ENCODE peak calls at places on chromosomes 2 and 18, in five cellular contexts. U, Q, T, B and W are unnamed samples.

GRCh38 chr2:207467716-207468347 is 61.9 kb upstream of the CREB1 start:
- DNase-seq in U (no peak), Q (peak), T (no peak), B (no peak), W (peak)

GRCh38 chr2:139217641-139218040 is 437.5 kb upstream of the NXPH2 start:
- DNase-seq in U (no peak), Q (no peak), T (no peak), B (no peak), W (no peak)

GRCh38 chr2:10773841-10774341 is 38.7 kb downstream of the PDIA6 start:
- DNase-seq in U (no peak), Q (no peak), T (no peak), B (no peak), W (no peak)

GRCh38 chr2:17273066-17273465 is 245.2 kb downstream of the RAD51AP2 start:
- DNase-seq in U (no peak), Q (no peak), T (no peak), B (no peak), W (no peak)

GRCh38 chr18:9173770-9174233 is 37.2 kb downstream of the ANKRD12 start:
- DNase-seq in U (no peak), Q (no peak), T (no peak), B (no peak), W (no peak)

GRCh38 chr2:108621087-108621559 is 86.9 kb downstream of the LIMS1 start:
- DNase-seq in U (no peak), Q (peak), T (peak), B (peak), W (no peak)

GRCh38 chr2:200172944-200173481 is 133.5 kb upstream of the SPATS2L start:
- DNase-seq in U (no peak), Q (no peak), T (no peak), B (no peak), W (no peak)

GRCh38 chr2:191362841-191363240 is 117.6 kb downstream of the MYO1B start:
- DNase-seq in U (no peak), Q (no peak), T (no peak), B (no peak), W (no peak)

GRCh38 chr2:235105821-235106359 is 154.1 kb downstream of the SH3BP4 start:
- DNase-seq in U (peak), Q (no peak), T (no peak), B (no peak), W (no peak)

GRCh38 chr18:22539045-22539444 is 121.3 kb upstream of the CTAGE1 start:
- DNase-seq in U (no peak), Q (no peak), T (no peak), B (no peak), W (no peak)

GRCh38 chr18:57759650-57760049 is 43.5 kb downstream of the ATP8B1 start:
- DNase-seq in U (no peak), Q (no peak), T (no peak), B (no peak), W (no peak)

GRCh38 chr2:61165946-61166345 is 4.0 kb downstream of the C2orf74 start:
- DNase-seq in U (no peak), Q (peak), T (no peak), B (no peak), W (no peak)

GRCh38 chr2:198883604-198884003 is 574.1 kb downstream of the SATB2 start:
- DNase-seq in U (no peak), Q (no peak), T (no peak), B (no peak), W (no peak)

GRCh38 chr2:71779306-71779855 is 326.0 kb downstream of the DYSF start:
- DNase-seq in U (no peak), Q (no peak), T (no peak), B (no peak), W (no peak)

GRCh38 chr18:23284629-23285028 is 149.3 kb downstream of the CABLES1 start:
- DNase-seq in U (no peak), Q (no peak), T (no peak), B (no peak), W (no peak)

GRCh38 chr2:223937535-223937934 is 7.6 kb downstream of the WDFY1 start:
- DNase-seq in U (no peak), Q (no peak), T (no peak), B (no peak), W (no peak)

GRCh38 chr2:114762986-114763385 is 320.5 kb downstream of the DPP10 start:
- DNase-seq in U (peak), Q (no peak), T (no peak), B (no peak), W (no peak)

GRCh38 chr2:227164745-227165350 is 424 bp downstream of the COL4A3 start:
- DNase-seq in U (no peak), Q (no peak), T (no peak), B (no peak), W (no peak)

GRCh38 chr2:43041661-43042360 is 184.6 kb downstream of the ZFP36L2 start:
- DNase-seq in U (peak), Q (peak), T (no peak), B (peak), W (no peak)

GRCh38 chr18:49560277-49561126 is 1.4 kb upstream of the LIPG start:
- DNase-seq in U (no peak), Q (no peak), T (no peak), B (peak), W (no peak)

GRCh38 chr2:10985260-10985659 is 73.5 kb downstream of the KCNF1 start:
- DNase-seq in U (no peak), Q (no peak), T (no peak), B (no peak), W (no peak)

GRCh38 chr2:95298471-95299111 is 1.4 kb downstream of the KCNIP3 start:
- DNase-seq in U (no peak), Q (no peak), T (no peak), B (no peak), W (no peak)

GRCh38 chr2:36570416-36570815 is 27.6 kb downstream of the FEZ2 start:
- DNase-seq in U (no peak), Q (no peak), T (no peak), B (no peak), W (no peak)

GRCh38 chr18:41206341-41206740 is 748.7 kb upstream of the PIK3C3 start:
- DNase-seq in U (no peak), Q (no peak), T (no peak), B (no peak), W (no peak)

GRCh38 chr2:233865838-233866237 is 2.3 kb downstream of the MSL3B start:
- DNase-seq in U (peak), Q (peak), T (no peak), B (no peak), W (no peak)

GRCh38 chr18:62898359-62898758 is 183.0 kb downstream of the PHLPP1 start:
- DNase-seq in U (peak), Q (no peak), T (no peak), B (no peak), W (peak)

GRCh38 chr2:138275881-138276280 is 225.7 kb upstream of the SPOPL start:
- DNase-seq in U (peak), Q (no peak), T (no peak), B (no peak), W (no peak)

GRCh38 chr2:219962089-219962488 is 334.7 kb downstream of the SLC4A3 start:
- DNase-seq in U (no peak), Q (no peak), T (no peak), B (no peak), W (no peak)

GRCh38 chr2:45872211-45872610 is 220.7 kb downstream of the PRKCE start:
- DNase-seq in U (no peak), Q (no peak), T (no peak), B (no peak), W (no peak)

GRCh38 chr2:190467575-190468083 is 59.5 kb downstream of the MFSD6 start:
- DNase-seq in U (no peak), Q (no peak), T (no peak), B (no peak), W (no peak)

GRCh38 chr2:231391981-231392380 is 3.5 kb upstream of the B3GNT7 start:
- DNase-seq in U (no peak), Q (no peak), T (no peak), B (no peak), W (no peak)

GRCh38 chr2:223086360-223086981 is 34.5 kb downstream of the KCNE4 start:
- DNase-seq in U (no peak), Q (no peak), T (no peak), B (no peak), W (no peak)

GRCh38 chr2:239911630-239912071 is 113.5 kb downstream of the NDUFA10 start:
- DNase-seq in U (no peak), Q (peak), T (no peak), B (peak), W (no peak)

GRCh38 chr2:37916512-37917082 is 8.5 kb upstream of the RMDN2 start:
- DNase-seq in U (no peak), Q (no peak), T (no peak), B (no peak), W (no peak)

GRCh38 chr2:96891591-96892333 is 21.9 kb upstream of the SEMA4C start:
- DNase-seq in U (no peak), Q (no peak), T (no peak), B (no peak), W (no peak)

GRCh38 chr2:38505779-38506178 is 96.9 kb downstream of the HNRNPLL start:
- DNase-seq in U (no peak), Q (no peak), T (no peak), B (no peak), W (no peak)

GRCh38 chr2:17010104-17010503 is 344.5 kb upstream of the CYRIA start:
- DNase-seq in U (no peak), Q (no peak), T (no peak), B (no peak), W (no peak)

GRCh38 chr18:77000527-77000926 is 132.1 kb downstream of the MBP start:
- DNase-seq in U (no peak), Q (peak), T (no peak), B (peak), W (no peak)

GRCh38 chr2:111036042-111036441 is 84.7 kb upstream of the BCL2L11 start:
- DNase-seq in U (no peak), Q (no peak), T (no peak), B (peak), W (no peak)

GRCh38 chr2:111029135-111029927 is 91.4 kb upstream of the BCL2L11 start:
- DNase-seq in U (no peak), Q (no peak), T (no peak), B (peak), W (no peak)

GRCh38 chr2:111030271-111030891 is 90.3 kb upstream of the BCL2L11 start:
- DNase-seq in U (no peak), Q (no peak), T (no peak), B (peak), W (no peak)

GRCh38 chr2:111031546-111032484 is 88.9 kb upstream of the BCL2L11 start:
- DNase-seq in U (no peak), Q (no peak), T (no peak), B (peak), W (no peak)

DNA sequence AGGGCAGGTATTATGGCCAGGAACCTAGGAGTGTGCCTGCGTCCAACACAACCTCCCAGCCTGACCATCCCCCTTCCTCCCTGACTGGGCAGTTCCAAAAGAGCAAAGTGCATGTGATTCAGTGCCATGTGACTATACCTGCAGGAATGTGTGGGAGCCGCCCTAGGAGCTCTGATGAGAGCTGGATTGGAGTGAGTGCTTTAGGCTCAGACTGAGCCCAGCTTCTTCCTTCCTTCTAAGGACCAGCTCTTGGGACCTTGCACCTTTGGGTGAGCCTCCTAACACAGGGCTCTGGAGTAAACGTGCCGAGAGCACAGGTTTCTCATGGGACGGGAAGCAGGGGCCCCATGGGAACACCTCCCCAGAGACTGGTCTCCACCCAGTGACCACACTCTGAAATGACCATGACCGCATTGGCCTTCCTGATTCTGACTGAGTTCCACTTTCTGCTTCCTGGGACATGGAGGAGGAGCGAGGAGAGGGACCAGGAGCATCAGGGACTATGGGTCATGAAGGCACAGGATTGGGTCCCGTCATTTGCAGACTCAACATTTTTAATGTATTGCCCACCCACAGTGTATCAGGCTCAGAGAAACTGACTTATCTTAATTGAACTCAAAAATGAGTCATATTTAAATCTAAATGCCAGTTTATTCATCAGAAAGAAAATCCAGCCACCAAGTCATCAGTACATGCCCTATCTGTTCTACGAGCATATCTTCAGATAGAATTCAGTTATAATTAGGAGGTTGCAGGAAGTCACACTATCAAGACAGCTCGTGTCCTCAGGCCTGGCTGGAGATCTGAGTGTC is 87.8 kb upstream of the BCL2L11 start:
- DNase-seq in U (peak), Q (no peak), T (peak), B (peak), W (no peak)
- H3K4me2 ChIP-seq in U (peak), Q (no peak), T (peak), B (no peak), W (no peak)

DNA sequence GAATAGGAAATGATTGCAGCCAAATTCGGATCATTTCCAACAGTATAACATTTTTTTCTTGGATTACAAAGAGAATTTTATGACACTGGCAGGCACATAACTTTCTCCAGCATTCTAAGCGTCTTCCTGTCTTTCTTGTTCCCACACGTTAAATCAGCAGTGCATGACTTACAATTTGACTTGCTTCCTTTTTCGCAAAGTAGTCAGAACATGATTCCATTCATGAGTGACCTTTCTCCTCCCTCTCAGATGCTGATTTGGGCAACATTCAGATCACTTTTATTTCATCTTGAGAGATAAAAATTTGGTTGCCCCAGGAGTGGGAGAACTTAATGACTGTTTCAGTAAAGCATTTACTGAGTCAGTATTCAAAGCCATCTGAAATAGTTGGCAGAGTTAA is 858.7 kb upstream of the ACVR2A start:
- DNase-seq in U (no peak), Q (no peak), T (no peak), B (no peak), W (peak)
- TF ChIP-seq SRF in U (no peak), Q (no peak), T (no peak), B (no peak), W (no peak)

DNA sequence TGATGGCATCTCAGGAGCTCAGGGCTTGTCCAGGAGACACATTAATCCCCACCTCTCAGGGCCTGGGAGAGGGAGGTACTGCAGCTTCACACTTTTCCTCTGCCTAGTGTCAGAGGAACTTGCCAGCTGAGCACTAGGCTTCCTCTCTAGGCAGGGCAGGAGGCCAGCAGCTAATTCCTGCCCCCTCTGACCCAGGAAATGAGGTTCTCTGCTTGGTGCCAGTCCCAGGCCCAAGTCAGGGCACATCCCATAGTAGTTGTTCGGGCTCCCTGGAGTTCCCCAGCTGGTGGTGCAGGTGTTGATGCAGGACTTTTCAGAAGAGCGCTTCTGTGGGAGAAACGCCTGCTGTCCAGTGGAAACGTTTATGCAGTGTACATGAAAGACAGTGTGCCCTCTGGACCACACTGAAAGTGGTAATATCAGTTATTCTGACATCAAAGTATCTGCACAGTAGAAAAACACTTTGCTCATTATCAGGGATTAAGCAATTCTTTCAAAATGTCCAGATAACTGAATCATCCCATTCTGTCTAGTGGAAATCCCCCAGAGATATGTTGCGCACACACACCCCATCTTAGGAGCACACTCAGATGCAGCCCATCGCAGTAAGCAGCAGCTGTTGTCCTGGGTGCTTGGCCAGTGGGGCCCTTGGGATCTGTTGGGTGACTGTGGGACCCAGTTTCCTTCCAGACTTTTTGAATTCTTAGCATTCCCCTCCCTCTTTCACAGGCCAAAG is 17.8 kb upstream of the SCLY start:
- DNase-seq in U (no peak), Q (no peak), T (no peak), B (no peak), W (no peak)
- H3K4me2 ChIP-seq in U (no peak), Q (no peak), T (no peak), B (no peak), W (no peak)

GRCh38 chr2:217993055-217993645 is 9.6 kb downstream of the TNS1 start:
- DNase-seq in U (no peak), Q (no peak), T (no peak), B (no peak), W (no peak)
- TF ChIP-seq SRF in U (no peak), Q (no peak), T (no peak), B (no peak), W (no peak)

GRCh38 chr18:53380063-53380639 is 844.3 kb downstream of the MBD2 start:
- DNase-seq in U (peak), Q (peak), T (peak), B (no peak), W (peak)
- H3K4me2 ChIP-seq in U (no peak), Q (no peak), T (no peak), B (no peak), W (no peak)

GRCh38 chr18:32302806-32303205 is 113.0 kb downstream of the MEP1B start:
- DNase-seq in U (no peak), Q (no peak), T (no peak), B (no peak), W (no peak)

GRCh38 chr18:32300914-32301313 is 111.1 kb downstream of the MEP1B start:
- DNase-seq in U (no peak), Q (no peak), T (no peak), B (no peak), W (no peak)

GRCh38 chr18:32303400-32303799 is 113.6 kb downstream of the MEP1B start:
- DNase-seq in U (no peak), Q (no peak), T (no peak), B (no peak), W (no peak)

GRCh38 chr18:32301361-32301760 is 111.5 kb downstream of the MEP1B start:
- DNase-seq in U (no peak), Q (no peak), T (no peak), B (no peak), W (no peak)

DNA sequence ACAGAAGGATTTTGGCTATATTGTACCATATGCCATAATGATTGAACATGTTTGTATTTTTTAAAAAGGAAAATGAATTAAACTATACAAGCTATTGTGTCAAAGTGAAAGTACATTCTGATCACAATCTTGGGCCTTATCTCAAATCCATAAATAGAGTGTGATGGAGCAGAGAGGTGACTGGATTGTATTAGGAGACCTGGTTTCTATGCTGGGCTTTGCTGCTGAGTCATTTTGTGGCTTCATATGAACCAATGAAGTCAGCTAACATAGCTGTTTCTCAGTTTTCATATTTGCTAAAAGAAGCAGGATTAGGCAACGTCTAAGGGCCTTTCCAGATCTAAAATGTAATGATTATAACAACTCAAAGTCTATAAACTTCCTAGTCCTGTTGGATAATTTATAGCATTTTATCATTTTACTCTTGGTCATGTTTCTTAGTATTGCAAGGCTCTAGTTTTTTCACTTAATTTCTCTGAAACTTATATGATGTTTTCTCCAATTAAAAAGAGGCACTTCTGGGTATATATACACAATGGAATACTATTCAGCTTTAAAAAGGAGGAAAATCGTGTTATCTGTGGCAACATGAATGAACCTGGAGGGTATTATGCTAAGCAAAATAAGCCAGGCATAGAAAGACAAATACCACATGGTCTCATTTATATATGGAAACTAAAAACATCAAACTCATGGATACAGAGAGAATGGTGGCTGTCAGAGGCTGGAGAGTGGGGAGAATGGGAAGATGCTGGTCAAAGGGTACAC is 112.3 kb downstream of the MEP1B start:
- DNase-seq in U (no peak), Q (no peak), T (no peak), B (no peak), W (no peak)
- TF ChIP-seq SRF in U (no peak), Q (no peak), T (no peak), B (no peak), W (no peak)

DNA sequence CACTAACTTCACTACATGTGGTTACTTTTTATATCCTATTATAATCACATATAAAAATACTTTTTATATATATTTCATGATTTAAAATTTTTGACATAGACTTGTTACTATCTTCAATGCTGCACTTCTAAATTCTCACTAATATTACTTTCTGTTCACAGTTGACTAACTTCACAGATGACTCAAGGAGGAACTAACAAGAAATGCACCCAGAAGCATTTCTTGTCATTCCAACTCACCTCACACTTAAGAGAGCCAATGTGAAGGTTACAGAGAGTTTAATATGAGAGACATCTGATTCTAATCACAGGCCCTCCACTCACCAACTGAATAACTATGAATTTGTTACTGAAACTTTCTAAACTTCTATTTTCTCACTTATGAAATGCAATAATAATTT is 399.8 kb upstream of the SLC8A1 start:
- DNase-seq in U (no peak), Q (no peak), T (no peak), B (no peak), W (no peak)
- H3K4me2 ChIP-seq in U (no peak), Q (no peak), T (no peak), B (no peak), W (no peak)